ENCODE peak calls at places on chromosomes 7 and 10, in four cellular contexts. S, E, D and G are unnamed samples.

GRCh38 chr7:42103456-42103855 is 133.6 kb downstream of the GLI3 start:
- DNase-seq in S (no peak), D (no peak), E (no peak), G (no peak)

GRCh38 chr7:6015917-6016652 is 7.0 kb downstream of the AIMP2 start:
- DNase-seq in D (no peak), E (peak), S (no peak), G (peak)

GRCh38 chr10:44125879-44126675 is 258.8 kb downstream of the CXCL12 start:
- DNase-seq in D (no peak), E (peak), S (peak), G (peak)

GRCh38 chr7:155597753-155598140 is 46.7 kb upstream of the RBM33 start:
- DNase-seq in S (no peak), D (no peak), E (no peak), G (no peak)

GRCh38 chr10:133422223-133422820 is 2.1 kb downstream of the SPRN start:
- DNase-seq in E (no peak), D (no peak), S (no peak), G (no peak)

GRCh38 chr10:53836638-53837037 is 964.4 kb downstream of the PCDH15 start:
- DNase-seq in S (peak), D (no peak), E (no peak), G (no peak)

GRCh38 chr7:18583305-18583704 is 87.8 kb downstream of the HDAC9 start:
- DNase-seq in D (no peak), E (no peak), S (peak), G (peak)

GRCh38 chr10:69472142-69472541 is 20.9 kb downstream of the TSPAN15 start:
- DNase-seq in S (no peak), E (no peak), D (no peak), G (no peak)

GRCh38 chr10:32379314-32379949 is 32.5 kb upstream of the EPC1 start:
- DNase-seq in D (peak), S (peak), E (peak), G (peak)

GRCh38 chr10:92279297-92279696 is 11.6 kb downstream of the CPEB3 start:
- DNase-seq in S (no peak), D (no peak), E (peak), G (no peak)

GRCh38 chr7:96104984-96105383 is 216.9 kb downstream of the SLC25A13 start:
- DNase-seq in D (no peak), S (no peak), E (no peak), G (no peak)

GRCh38 chr7:47806701-47807103 is 141.6 kb downstream of the PKD1L1 start:
- DNase-seq in E (no peak), D (no peak), S (no peak), G (no peak)

GRCh38 chr7:29106128-29106988 is 40.0 kb downstream of the CPVL start:
- DNase-seq in S (peak), E (peak), D (peak), G (peak)

GRCh38 chr7:50531401-50531906 is 33.8 kb downstream of the DDC start:
- DNase-seq in E (no peak), D (peak), S (peak), G (no peak)

GRCh38 chr7:117227091-117227490 is 95.8 kb downstream of the WNT2 start:
- DNase-seq in E (peak), D (no peak), S (no peak), G (no peak)

GRCh38 chr7:78018541-78019456 is 220.2 kb downstream of the PHTF2 start:
- DNase-seq in D (no peak), E (peak), S (peak), G (peak)

GRCh38 chr10:45008524-45009161 is 7.9 kb downstream of the ZNF22 start:
- DNase-seq in S (peak), E (peak), D (peak), G (peak)

GRCh38 chr7:100406767-100407166 is 21.7 kb downstream of the ZCWPW1 start:
- DNase-seq in D (no peak), E (peak), S (peak), G (peak)

GRCh38 chr10:101272229-101272868 is 43.1 kb upstream of the LBX1 start:
- DNase-seq in E (peak), S (peak), D (no peak), G (peak)

GRCh38 chr7:135678612-135679575 is 16.6 kb downstream of the STMP1 start:
- DNase-seq in S (peak), D (peak), E (peak), G (no peak)